ENCODE peak calls at places on chromosomes 13 and 19, in eight cellular contexts. I is fibroblast of the conjunctiva; R is fibroblast of the aortic adventitia; K is erythroblast; T is astrocyte of the hippocampus; V is H54; P is aorta; O is activated CD4-positive, alpha-beta T cell treated with anti-CD3 and anti-CD28 coated beads, Interleukin-2, amount 50 U/mL, for 48 hours. A is an unnamed sample.

GRCh38 chr13:99614465-99614885 is 113.2 kb downstream of the TM9SF2 start:
- DNase-seq in P (no peak), R (peak), T (no peak), I (no peak), K (peak), V (peak), O (no peak), A (no peak)

GRCh38 chr13:92896842-92897241 is 329.8 kb upstream of the GPC6 start:
- DNase-seq in O (no peak), V (no peak), P (no peak), R (peak), I (peak), K (no peak), T (peak), A (no peak)

GRCh38 chr19:41433171-41433570 is 6.0 kb upstream of the B3GNT8 start:
- DNase-seq in T (no peak), K (no peak), R (no peak), V (no peak), I (no peak), P (no peak), O (no peak), A (no peak)

GRCh38 chr19:20969498-20969897 is 46.4 kb downstream of the ZNF85 start:
- DNase-seq in K (no peak), O (no peak), V (no peak), I (no peak), R (no peak), T (no peak), P (peak), A (no peak)

GRCh38 chr19:13060233-13060963 is 42.3 kb downstream of the LYL1 start:
- DNase-seq in T (peak), V (peak), K (no peak), O (no peak), I (no peak), R (peak), P (peak), A (no peak)

GRCh38 chr19:11453468-11454341 is 18.3 kb downstream of the PRKCSH start:
- DNase-seq in V (no peak), O (peak), K (no peak), T (no peak), P (no peak), I (no peak), R (no peak), A (no peak)

GRCh38 chr19:30518965-30519606 is 146.9 kb downstream of the ZNF536 start:
- DNase-seq in P (no peak), K (no peak), I (no peak), O (no peak), V (no peak), T (no peak), R (no peak), A (no peak)

GRCh38 chr13:30577381-30577780 is 40.3 kb upstream of the USPL1 start:
- DNase-seq in T (peak), P (no peak), O (peak), R (peak), V (peak), I (peak), K (peak), A (peak)

GRCh38 chr13:31885994-31886393 is 145.6 kb upstream of the FRY start:
- DNase-seq in I (no peak), V (no peak), R (no peak), K (no peak), O (no peak), T (no peak), P (no peak), A (no peak)

GRCh38 chr13:49958321-49958720 is 22.2 kb upstream of the SPRYD7 start:
- DNase-seq in K (no peak), I (no peak), V (no peak), P (no peak), T (peak), O (no peak), R (peak), A (no peak)

GRCh38 chr19:41064974-41065569 is 23.2 kb upstream of the CYP2A13 start:
- DNase-seq in V (peak), P (no peak), T (peak), I (peak), R (peak), K (no peak), O (no peak), A (no peak)

GRCh38 chr19:17075860-17076538 is 422 bp downstream of the MYO9B start:
- DNase-seq in K (peak), V (no peak), R (no peak), T (peak), O (peak), I (no peak), P (peak), A (no peak)

GRCh38 chr13:52395704-52396103 is 10.3 kb downstream of the THSD1 start:
- DNase-seq in K (no peak), O (no peak), I (no peak), V (no peak), P (no peak), T (no peak), R (no peak), A (no peak)

GRCh38 chr19:43798546-43799409 is 3.5 kb downstream of the LYPD5 start:
- DNase-seq in V (no peak), T (peak), R (no peak), O (peak), P (no peak), K (peak), I (no peak), A (no peak)

GRCh38 chr13:67156718-67157049 is 73.5 kb downstream of the PCDH9 start:
- DNase-seq in O (no peak), V (no peak), T (no peak), P (no peak), K (no peak), I (no peak), R (no peak), A (no peak)

GRCh38 chr19:57769345-57770131 is at the start of gene ZNF586:
- DNase-seq in K (peak), I (peak), P (peak), R (peak), T (peak), O (peak), V (peak), A (peak)

GRCh38 chr19:55491546-55492360 is 3.5 kb downstream of the SSC5D start:
- DNase-seq in P (no peak), V (no peak), O (no peak), K (no peak), R (no peak), T (no peak), I (no peak), A (no peak)

GRCh38 chr19:13935765-13936486 is 2.3 kb downstream of the PODNL1 start:
- DNase-seq in V (no peak), T (peak), R (no peak), P (no peak), K (no peak), O (no peak), I (no peak), A (no peak)

GRCh38 chr19:46218160-46218559 is 11.4 kb upstream of the IGFL1 start:
- DNase-seq in K (peak), I (no peak), R (peak), V (no peak), O (peak), T (peak), P (no peak), A (no peak)

GRCh38 chr19:44968670-44969069 is 13.5 kb downstream of the CLPTM1 start:
- DNase-seq in O (no peak), T (no peak), V (no peak), K (no peak), P (no peak), R (no peak), I (no peak), A (no peak)

GRCh38 chr13:50130686-50131051 is 115.4 kb downstream of the KCNRG start:
- DNase-seq in O (peak), K (no peak), V (peak), P (peak), T (peak), I (no peak), R (peak), A (peak)

GRCh38 chr13:93867481-93867880 is 612.0 kb downstream of the DCT start:
- DNase-seq in T (peak), I (no peak), O (no peak), P (no peak), R (no peak), K (no peak), V (no peak), A (peak)

GRCh38 chr13:105428816-105429215 is 1106.6 kb downstream of the EFNB2 start:
- DNase-seq in T (peak), I (no peak), K (no peak), V (no peak), R (no peak), O (no peak), P (no peak), A (no peak)

GRCh38 chr19:39765091-39766076 is 13.3 kb upstream of the LEUTX start:
- DNase-seq in T (peak), R (peak), O (peak), P (no peak), K (peak), I (peak), V (peak), A (peak)

GRCh38 chr13:98475521-98475920 is 101.4 kb downstream of the STK24 start:
- DNase-seq in T (peak), O (no peak), R (no peak), K (no peak), P (no peak), I (no peak), V (no peak), A (no peak)

GRCh38 chr13:38763446-38764381 is 76.8 kb downstream of the FREM2 start:
- DNase-seq in T (peak), K (peak), O (no peak), V (peak), P (no peak), R (peak), I (peak), A (no peak)

GRCh38 chr13:111253334-111253872 is 67.0 kb upstream of the TEX29 start:
- DNase-seq in V (no peak), R (peak), T (no peak), O (no peak), K (no peak), P (no peak), I (no peak), A (no peak)

GRCh38 chr19:1512671-1513491 is at the start of gene ADAMTSL5:
- DNase-seq in V (peak), K (peak), P (no peak), R (peak), O (peak), T (peak), I (peak), A (no peak)